ENCODE peak calls at places on chromosomes 7 and 10, in five cellular contexts. B is IMR-90, I is neuronal stem cell, H is mesenchymal stem cell, P is H1. X is an unnamed sample.

GRCh38 chr10:52297727-52298126 is 16.4 kb upstream of the DKK1 start:
- DNase-seq in B (no peak), I (no peak), H (no peak), P (no peak), X (no peak)

GRCh38 chr10:88108115-88108610 is 244.7 kb downstream of the PTEN start:
- DNase-seq in B (no peak), I (no peak), H (no peak), P (no peak), X (no peak)

GRCh38 chr10:44348496-44348895 is 36.4 kb downstream of the CXCL12 start:
- DNase-seq in B (no peak), I (no peak), H (no peak), P (no peak), X (no peak)

GRCh38 chr7:43485580-43485979 is 97.3 kb upstream of the STK17A start:
- DNase-seq in B (no peak), I (no peak), H (no peak), P (no peak), X (no peak)

GRCh38 chr10:129917936-129918335 is 46.1 kb downstream of the EBF3 start:
- DNase-seq in B (no peak), I (no peak), H (no peak), P (no peak), X (no peak)

GRCh38 chr7:47375121-47375551 is 206.8 kb downstream of the TNS3 start:
- DNase-seq in B (peak; percentile 76), I (no peak), H (peak; percentile 51), P (no peak), X (no peak)

GRCh38 chr10:37844644-37845043 is 12.8 kb downstream of the ZNF248 start:
- DNase-seq in B (no peak), I (no peak), H (no peak), P (no peak), X (no peak)

GRCh38 chr10:58573970-58574538 is 61.4 kb downstream of the BICC1 start:
- DNase-seq in B (no peak), I (no peak), H (no peak), P (no peak), X (no peak)

GRCh38 chr10:103780242-103781149 is 74.9 kb downstream of the SH3PXD2A start:
- DNase-seq in B (no peak), I (no peak), H (no peak), P (no peak), X (no peak)

GRCh38 chr10:663466-663751 is 26.1 kb downstream of the DIP2C start:
- DNase-seq in B (no peak), I (no peak), H (no peak), P (no peak), X (no peak)

GRCh38 chr10:19638173-19638872 is 177.9 kb upstream of the PLXDC2 start:
- DNase-seq in B (peak; percentile 95), I (no peak), H (peak; percentile 91), P (no peak), X (no peak)

DNA sequence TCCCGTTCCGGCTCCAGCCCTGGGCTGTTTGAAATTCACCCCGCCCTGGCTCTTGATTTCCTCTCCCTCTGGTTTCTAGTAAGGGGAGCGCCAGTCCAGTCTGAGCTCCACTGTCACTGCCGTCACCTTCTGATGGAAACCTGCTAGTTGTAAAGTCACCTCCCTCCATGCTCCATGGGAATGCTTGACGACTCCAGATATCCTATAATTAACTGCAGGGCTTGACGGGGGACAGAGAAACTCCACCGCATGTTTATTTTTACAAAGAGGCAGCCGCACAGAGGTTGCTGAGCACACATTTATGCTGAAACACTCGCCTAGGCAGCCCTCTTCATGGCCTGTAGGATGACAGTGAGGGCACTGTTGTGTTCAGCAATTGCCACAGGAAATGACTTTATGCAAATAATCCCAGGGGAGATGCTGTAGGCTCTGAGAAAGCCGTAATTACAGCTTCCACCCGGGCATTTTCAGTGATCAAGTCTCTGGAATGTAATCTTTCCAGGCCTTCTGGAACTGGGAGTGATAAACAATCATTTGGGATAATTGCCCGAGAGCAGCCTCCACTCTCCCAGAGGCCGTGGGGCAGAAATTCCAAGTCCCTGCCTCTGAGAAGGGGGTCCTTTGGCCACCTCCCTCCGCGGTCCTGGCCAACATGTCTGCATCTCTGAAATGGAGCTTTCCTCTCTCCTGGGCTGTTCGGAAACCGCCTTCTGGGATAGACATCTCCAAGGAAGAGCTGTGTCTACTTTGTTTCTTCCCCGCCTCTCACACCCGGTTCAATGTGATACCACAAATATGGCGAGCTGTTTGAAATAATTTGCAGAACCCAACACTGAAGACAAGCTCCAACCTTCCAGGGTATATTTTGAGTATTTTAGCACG is 300.5 kb downstream of the KLF6 start:
- DNase-seq in B (peak; percentile 73), I (no peak), H (peak; percentile 90), P (no peak), X (no peak)
- H2AK5ac ChIP-seq in B (peak overlapping the region; percentile 63), I (no peak overlapping the region), H (peak overlapping the region; percentile 40), P (no peak overlapping the region), X (no peak overlapping the region)

GRCh38 chr10:5623081-5623748 is 43.2 kb downstream of the ASB13 start:
- DNase-seq in B (peak; percentile 74), I (peak; percentile 65), H (peak; percentile 78), P (peak; percentile 73), X (peak; percentile 93)

GRCh38 chr10:5622586-5622985 is 43.8 kb downstream of the ASB13 start:
- DNase-seq in B (peak; percentile 36), I (no peak), H (no peak), P (no peak), X (no peak)

GRCh38 chr10:5625992-5626777 is 40.2 kb downstream of the ASB13 start:
- DNase-seq in B (no peak), I (no peak), H (no peak), P (no peak), X (no peak)

GRCh38 chr10:5622186-5622585 is 44.2 kb downstream of the ASB13 start:
- DNase-seq in B (no peak), I (no peak), H (no peak), P (no peak), X (no peak)

DNA sequence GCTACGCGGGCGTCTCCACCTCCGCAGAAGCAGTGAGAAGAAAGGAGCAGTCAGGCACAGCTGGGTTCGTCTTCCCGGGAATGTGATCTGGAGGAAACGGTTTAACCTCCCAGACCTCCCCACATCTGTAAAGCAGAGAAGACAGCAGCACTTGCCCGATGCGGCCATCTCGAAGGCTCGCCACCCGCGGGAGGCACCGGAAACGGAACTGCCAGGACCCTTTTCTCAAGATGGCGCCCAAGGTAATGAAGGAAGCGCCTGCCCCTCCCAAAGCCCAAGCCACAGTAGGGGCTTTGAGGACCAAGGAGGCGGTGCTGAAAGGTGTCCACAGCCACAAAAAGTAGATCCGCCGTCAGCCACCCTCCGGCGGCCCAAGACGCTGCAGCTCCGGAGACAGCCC is 41.7 kb downstream of the ASB13 start:
- DNase-seq in B (no peak), I (no peak), H (no peak), P (no peak), X (no peak)
- H2AK5ac ChIP-seq in B (no peak overlapping the region), I (peak overlapping the region; percentile 42), H (no peak overlapping the region), P (no peak overlapping the region), X (no peak overlapping the region)

DNA sequence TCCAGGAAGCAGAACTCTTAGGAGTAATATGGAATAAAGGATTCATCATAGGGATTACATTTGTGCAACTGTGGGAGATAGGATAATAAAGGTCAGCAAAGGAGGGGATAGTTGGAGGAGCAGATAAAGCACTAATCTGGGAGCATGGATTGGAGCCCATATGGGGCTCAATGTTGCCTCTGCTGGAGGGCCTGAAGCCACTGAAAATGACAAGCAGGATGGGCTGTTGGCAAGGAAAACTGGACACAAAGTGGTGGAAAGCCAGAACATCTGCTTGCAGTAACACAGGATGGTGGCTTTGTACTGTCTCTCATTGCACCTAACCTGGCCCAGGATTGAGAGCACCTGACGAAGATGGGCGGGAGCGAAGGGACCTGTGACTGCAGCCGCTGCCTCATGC is 15.0 kb upstream of the COMMD3 start:
- DNase-seq in B (no peak), I (no peak), H (no peak), P (no peak), X (no peak)
- H2AK5ac ChIP-seq in B (no peak overlapping the region), I (no peak overlapping the region), H (no peak overlapping the region), P (no peak overlapping the region), X (no peak overlapping the region)

GRCh38 chr10:101018118-101018599 is 12.8 kb downstream of the PDZD7 start:
- DNase-seq in B (no peak), I (no peak), H (peak; percentile 85), P (no peak), X (peak; percentile 57)
- H2AK5ac ChIP-seq in B (no peak overlapping the region), I (no peak overlapping the region), H (no peak overlapping the region), P (no peak overlapping the region), X (no peak overlapping the region)

DNA sequence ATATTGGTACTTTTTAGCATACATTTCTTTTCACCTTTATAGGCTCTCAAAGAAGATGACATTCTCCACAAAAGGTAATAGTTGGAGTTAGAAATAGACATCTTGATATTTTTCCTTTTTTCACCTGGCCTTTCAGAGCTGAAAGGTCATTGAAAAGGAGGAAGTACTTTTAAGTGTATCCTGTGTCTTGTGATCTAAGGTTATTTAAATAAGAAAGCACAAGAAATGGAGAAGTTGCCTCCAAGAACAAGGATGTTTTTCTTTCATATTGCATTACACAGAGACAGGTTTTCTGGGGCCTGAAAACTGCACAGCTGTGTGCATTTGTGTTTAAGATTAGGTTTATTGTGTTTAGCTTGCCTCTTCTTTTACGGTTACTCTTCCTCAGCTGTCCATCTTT is 103.4 kb upstream of the SEMA3D start:
- DNase-seq in B (no peak), I (no peak), H (no peak), P (no peak), X (no peak)
- H2AK5ac ChIP-seq in B (no peak overlapping the region), I (no peak overlapping the region), H (no peak overlapping the region), P (no peak overlapping the region), X (no peak overlapping the region)

DNA sequence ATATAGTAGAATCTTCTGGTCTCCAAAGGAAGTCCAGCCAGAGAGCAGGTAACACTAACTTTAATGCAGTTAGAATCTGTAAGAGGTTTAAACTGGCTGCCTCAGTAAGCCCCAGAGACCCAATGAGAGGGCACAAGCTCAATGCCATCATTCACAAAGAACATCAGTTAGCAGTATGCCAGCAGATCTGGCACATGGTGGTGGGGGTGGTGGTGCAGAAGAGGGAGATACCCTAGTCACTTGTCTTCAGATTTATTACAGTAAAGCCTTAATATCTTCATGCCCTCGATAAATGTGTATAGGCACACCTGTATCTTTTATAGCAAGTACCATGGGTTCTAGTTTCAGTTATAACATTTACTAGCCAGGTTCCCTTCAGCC is 86.2 kb downstream of the SORBS1 start:
- DNase-seq in B (no peak), I (no peak), H (no peak), P (no peak), X (no peak)
- H2AK5ac ChIP-seq in B (no peak overlapping the region), I (no peak overlapping the region), H (no peak overlapping the region), P (no peak overlapping the region), X (no peak overlapping the region)

DNA sequence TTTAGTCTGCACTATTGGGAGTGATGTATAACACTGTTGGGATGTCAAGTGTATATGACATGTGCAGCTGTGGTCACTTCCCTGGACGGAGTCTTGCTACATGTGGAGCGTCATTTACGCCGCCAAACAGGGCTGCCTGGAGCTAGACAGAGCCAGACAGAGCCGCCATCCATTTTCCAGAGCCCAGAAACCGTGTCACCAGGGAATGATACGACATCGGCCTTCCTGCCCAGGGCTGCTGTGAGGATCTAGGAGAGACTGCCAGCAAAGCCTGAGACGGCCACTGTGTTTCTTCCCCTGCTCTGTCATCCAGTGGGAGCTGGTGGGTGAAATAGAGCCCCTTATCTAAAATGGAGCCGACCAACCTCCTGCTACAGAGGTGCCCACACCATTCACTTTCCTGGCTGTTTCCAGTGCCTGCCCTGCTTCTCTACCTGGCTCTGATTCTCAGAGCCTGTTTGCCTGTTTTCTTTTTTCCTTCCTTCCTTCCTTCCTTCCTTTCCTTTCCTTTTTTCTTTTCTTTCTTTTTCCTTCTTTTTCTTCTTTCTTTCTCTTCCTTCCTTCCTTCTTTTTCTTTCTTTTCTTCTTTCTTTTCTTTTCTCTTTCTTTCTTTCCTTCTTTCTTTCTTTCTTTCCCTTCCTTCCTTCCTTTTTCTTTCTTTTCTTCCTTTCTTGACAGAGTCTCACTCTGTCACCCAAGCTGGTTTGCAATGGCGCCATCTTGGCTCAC is 13.4 kb upstream of the FGFR2 start:
- DNase-seq in B (no peak), I (no peak), H (no peak), P (no peak), X (no peak)
- H2AK5ac ChIP-seq in B (no peak overlapping the region), I (no peak overlapping the region), H (no peak overlapping the region), P (no peak overlapping the region), X (no peak overlapping the region)